ENCODE peak calls at places on chromosome 10, in eight cellular contexts. E is skeletal muscle cell; S is stimulated activated naive CD4-positive, alpha-beta T cell; N is HTR-8/SVneo; Y is caudate nucleus; D is iPS-NIHi11; G is central memory CD8-positive, alpha-beta T cell; O is T-helper 9 cell. W is an unnamed sample.

GRCh38 chr10:102118867-102119266 is 1.3 kb downstream of the LDB1 start:
- DNase-seq in D (no peak), S (no peak), N (no peak), E (no peak), O (no peak), Y (no peak), G (no peak), W (peak)

GRCh38 chr10:108544500-108545120 is 1378.7 kb downstream of the XPNPEP1 start:
- DNase-seq in O (no peak), N (peak), Y (no peak), G (no peak), E (no peak), D (peak), S (no peak), W (peak)

GRCh38 chr10:43226441-43226840 is 40.4 kb downstream of the RASGEF1A start:
- DNase-seq in G (no peak), O (no peak), N (no peak), S (no peak), D (no peak), E (no peak), Y (no peak), W (peak)

GRCh38 chr10:91799580-91799975 is 1.4 kb downstream of the TNKS2 start:
- DNase-seq in O (no peak), N (peak), G (no peak), D (no peak), Y (no peak), E (no peak), S (no peak), W (no peak)

GRCh38 chr10:52314007-52314821 is at the start of gene DKK1:
- DNase-seq in S (no peak), E (no peak), N (peak), G (no peak), O (no peak), Y (peak), D (peak), W (peak)

GRCh38 chr10:116197961-116198360 is 75.0 kb downstream of the GFRA1 start:
- DNase-seq in S (no peak), G (no peak), O (no peak), Y (no peak), D (no peak), E (no peak), N (no peak), W (no peak)

GRCh38 chr10:130206216-130206737 is 70.1 kb downstream of the GLRX3 start:
- DNase-seq in D (no peak), S (no peak), O (no peak), G (no peak), Y (no peak), E (no peak), N (no peak), W (no peak)

GRCh38 chr10:73209705-73210104 is 37.4 kb downstream of the DNAJC9 start:
- DNase-seq in N (no peak), G (no peak), Y (no peak), D (peak), S (no peak), O (no peak), E (no peak), W (no peak)

GRCh38 chr10:47164126-47164799 is 135.7 kb upstream of the GDF10 start:
- DNase-seq in G (no peak), O (no peak), Y (no peak), N (peak), E (peak), D (no peak), S (no peak), W (no peak)

GRCh38 chr10:107552963-107553362 is 388.5 kb upstream of the SORCS1 start:
- DNase-seq in G (no peak), S (no peak), N (no peak), O (no peak), D (no peak), Y (no peak), E (no peak), W (no peak)

GRCh38 chr10:52376665-52377354 is 62.7 kb downstream of the DKK1 start:
- DNase-seq in N (no peak), Y (no peak), G (no peak), S (no peak), E (no peak), D (no peak), O (no peak), W (no peak)

GRCh38 chr10:14478639-14479038 is 147.9 kb upstream of the FRMD4A start:
- DNase-seq in E (no peak), O (no peak), N (peak), G (no peak), Y (peak), D (peak), S (no peak), W (peak)

GRCh38 chr10:95474228-95475002 is 86.8 kb downstream of the SORBS1 start:
- DNase-seq in O (no peak), S (no peak), D (no peak), N (no peak), E (peak), G (no peak), Y (no peak), W (no peak)

GRCh38 chr10:53453196-53453595 is 680.6 kb upstream of the MBL2 start:
- DNase-seq in D (peak), G (no peak), E (no peak), N (no peak), Y (no peak), S (no peak), O (no peak), W (no peak)

GRCh38 chr10:10394933-10395658 is 622.6 kb upstream of the CELF2 start:
- DNase-seq in S (no peak), N (no peak), G (no peak), D (no peak), O (no peak), Y (no peak), E (peak), W (no peak)

GRCh38 chr10:112988839-112989406 is 38.9 kb downstream of the TCF7L2 start:
- DNase-seq in D (no peak), S (no peak), O (no peak), N (no peak), G (no peak), Y (no peak), E (no peak), W (peak)

GRCh38 chr10:22345301-22346086 is at the start of gene SPAG6:
- DNase-seq in E (no peak), S (peak), Y (no peak), N (no peak), G (no peak), O (peak), D (peak), W (peak)

GRCh38 chr10:35884657-35885071 is 242.6 kb upstream of the FZD8 start:
- DNase-seq in S (no peak), O (no peak), Y (no peak), N (no peak), G (no peak), E (no peak), D (peak), W (no peak)

GRCh38 chr10:103618575-103619423 is 125.3 kb downstream of the NEURL1 start:
- DNase-seq in G (no peak), E (peak), D (no peak), S (no peak), Y (no peak), O (no peak), N (no peak), W (no peak)

GRCh38 chr10:78937388-78937787 is 131.4 kb upstream of the ZMIZ1 start:
- DNase-seq in N (no peak), S (no peak), E (no peak), Y (no peak), G (no peak), O (no peak), D (no peak), W (no peak)

GRCh38 chr10:122379041-122379440 is 4.5 kb downstream of the PLEKHA1 start:
- DNase-seq in Y (no peak), D (no peak), S (peak), E (no peak), G (no peak), N (no peak), O (no peak), W (no peak)

GRCh38 chr10:131871673-131872005 is 29.2 kb upstream of the PPP2R2D start:
- DNase-seq in S (no peak), E (no peak), G (no peak), Y (no peak), N (no peak), O (no peak), D (no peak), W (no peak)

GRCh38 chr10:97563337-97563736 is 9.2 kb upstream of the ANKRD2 start:
- DNase-seq in D (no peak), O (no peak), N (no peak), S (no peak), G (no peak), E (no peak), Y (no peak), W (no peak)

GRCh38 chr10:58266826-58267712 is 625 bp downstream of the IPMK start:
- DNase-seq in O (peak), N (no peak), D (peak), G (peak), Y (no peak), S (peak), E (no peak), W (peak)

GRCh38 chr10:7797582-7797981 is 9.6 kb downstream of the ATP5F1C start:
- DNase-seq in G (no peak), N (peak), D (no peak), Y (no peak), S (no peak), O (no peak), E (peak), W (no peak)

GRCh38 chr10:15901889-15902288 is 41.6 kb upstream of the MINDY3 start:
- DNase-seq in N (no peak), G (no peak), E (no peak), S (no peak), Y (no peak), D (peak), O (no peak), W (no peak)

GRCh38 chr10:129767751-129768150 is 196.3 kb downstream of the EBF3 start:
- DNase-seq in E (no peak), D (no peak), O (no peak), N (no peak), S (no peak), Y (no peak), G (no peak), W (no peak)

GRCh38 chr10:4334853-4335252 is 491.2 kb upstream of the AKR1E2 start:
- DNase-seq in N (no peak), G (no peak), D (no peak), E (no peak), O (no peak), Y (no peak), S (no peak), W (no peak)

GRCh38 chr10:104243567-104243966 is 11.1 kb upstream of the GSTO1 start:
- DNase-seq in E (no peak), S (no peak), N (no peak), O (no peak), Y (no peak), G (no peak), D (no peak), W (no peak)

GRCh38 chr10:22655312-22655973 is 58.9 kb downstream of the PIP4K2A start:
- DNase-seq in E (peak), Y (no peak), G (peak), S (peak), O (peak), D (no peak), N (no peak), W (no peak)

GRCh38 chr10:32295027-32295426 is 51.9 kb downstream of the EPC1 start:
- DNase-seq in G (no peak), E (no peak), D (no peak), N (no peak), Y (no peak), S (peak), O (no peak), W (no peak)

GRCh38 chr10:14032406-14032998 is 298.2 kb downstream of the FRMD4A start:
- DNase-seq in O (peak), N (no peak), G (no peak), D (peak), S (peak), E (no peak), Y (no peak), W (peak)